ENCODE peak calls at places on chromosomes 4 and X, in five cellular contexts. U is cardiac fibroblast; T is naive thymus-derived CD4-positive, alpha-beta T cell; O is esophagus squamous epithelium; E is SJSA1. N is an unnamed sample.

GRCh38 chr4:39348371-39349265 is 17.5 kb downstream of the RFC1 start:
- DNase-seq in U (peak; percentile 34), T (no peak), O (no peak), E (peak; percentile 7), N (peak; percentile 23)

GRCh38 chr4:92234393-92235176 is 69.2 kb upstream of the GRID2 start:
- DNase-seq in U (peak; percentile 99), T (no peak), O (no peak), E (peak; percentile 84), N (peak; percentile 93)

GRCh38 chr4:162016991-162017390 is 146.8 kb downstream of the FSTL5 start:
- DNase-seq in U (no peak), T (no peak), O (no peak), E (no peak), N (no peak)

GRCh38 chr4:41281038-41281634 is 24.4 kb downstream of the UCHL1 start:
- DNase-seq in U (peak; percentile 88), T (peak; percentile 53), O (no peak), E (peak; percentile 46), N (peak; percentile 85)

GRCh38 chr4:13920111-13920875 is 292.8 kb upstream of the BOD1L1 start:
- DNase-seq in U (no peak), T (no peak), O (no peak), E (no peak), N (peak; percentile 58)

GRCh38 chrX:42783456-42783855 is 5.5 kb upstream of the PPP1R2C start:
- DNase-seq in U (no peak), T (no peak), O (no peak), E (no peak), N (peak; percentile 22)

GRCh38 chrX:136196691-136197155 is 49.4 kb downstream of the FHL1 start:
- DNase-seq in U (no peak), T (no peak), O (no peak), E (no peak), N (no peak)

GRCh38 chrX:12007881-12008280 is 130.4 kb upstream of the FRMPD4 start:
- DNase-seq in U (peak; percentile 86), T (no peak), O (no peak), E (peak; percentile 35), N (peak; percentile 71)

GRCh38 chr4:101019941-101020401 is 327.4 kb downstream of the PPP3CA start:
- DNase-seq in U (no peak), T (peak; percentile 33), O (no peak), E (peak; percentile 28), N (peak; percentile 37)

GRCh38 chrX:31036895-31037294 is 34.9 kb downstream of the FTHL17 start:
- DNase-seq in U (peak; percentile 66), T (no peak), O (no peak), E (peak; percentile 0), N (peak; percentile 52)

GRCh38 chrX:137563681-137564651 is 2.0 kb upstream of the ZIC3 start:
- DNase-seq in U (no peak), T (no peak), O (no peak), E (no peak), N (no peak)

GRCh38 chr4:123317211-123317610 is 79.4 kb upstream of the SPRY1 start:
- DNase-seq in U (no peak), T (no peak), O (no peak), E (no peak), N (no peak)

GRCh38 chr4:128542047-128542446 is 254.4 kb upstream of the PGRMC2 start:
- DNase-seq in U (no peak), T (no peak), O (no peak), E (no peak), N (no peak)

GRCh38 chrX:45232139-45232538 is 31.5 kb upstream of the DIPK2B start:
- DNase-seq in U (no peak), T (peak; percentile 50), O (no peak), E (no peak), N (no peak)

GRCh38 chr4:107734120-107734519 is 14.1 kb upstream of the PAPSS1 start:
- DNase-seq in U (no peak), T (no peak), O (no peak), E (no peak), N (peak; percentile 23)

GRCh38 chr4:56255820-56256219 is 131.5 kb downstream of the AASDH start:
- DNase-seq in U (peak; percentile 5), T (no peak), O (no peak), E (no peak), N (no peak)

GRCh38 chr4:179325181-179325580 is 1882.9 kb upstream of the AGA start:
- DNase-seq in U (no peak), T (no peak), O (no peak), E (no peak), N (no peak)

GRCh38 chr4:14254252-14254651 is 626.7 kb upstream of the BOD1L1 start:
- DNase-seq in U (peak; percentile 59), T (no peak), O (no peak), E (no peak), N (peak; percentile 28)

GRCh38 chr4:22203436-22204011 is 255.0 kb upstream of the KCNIP4 start:
- DNase-seq in U (peak; percentile 64), T (no peak), O (no peak), E (no peak), N (no peak)

GRCh38 chr4:88908521-88908920 is 148.5 kb downstream of the FAM13A start:
- DNase-seq in U (no peak), T (no peak), O (no peak), E (no peak), N (no peak)

GRCh38 chr4:23805381-23805780 is 84.5 kb downstream of the PPARGC1A start:
- DNase-seq in U (no peak), T (no peak), O (no peak), E (no peak), N (peak; percentile 67)

GRCh38 chr4:48047421-48047844 is 30.9 kb downstream of the NIPAL1 start:
- DNase-seq in U (no peak), T (peak; percentile 47), O (no peak), E (no peak), N (no peak)

GRCh38 chr4:16067515-16067914 is 16.3 kb downstream of the PROM1 start:
- DNase-seq in U (no peak), T (no peak), O (no peak), E (no peak), N (no peak)

GRCh38 chrX:130682990-130683389 is 220.0 kb downstream of the ENOX2 start:
- DNase-seq in U (peak; percentile 37), T (no peak), O (no peak), E (no peak), N (peak; percentile 56)

DNA sequence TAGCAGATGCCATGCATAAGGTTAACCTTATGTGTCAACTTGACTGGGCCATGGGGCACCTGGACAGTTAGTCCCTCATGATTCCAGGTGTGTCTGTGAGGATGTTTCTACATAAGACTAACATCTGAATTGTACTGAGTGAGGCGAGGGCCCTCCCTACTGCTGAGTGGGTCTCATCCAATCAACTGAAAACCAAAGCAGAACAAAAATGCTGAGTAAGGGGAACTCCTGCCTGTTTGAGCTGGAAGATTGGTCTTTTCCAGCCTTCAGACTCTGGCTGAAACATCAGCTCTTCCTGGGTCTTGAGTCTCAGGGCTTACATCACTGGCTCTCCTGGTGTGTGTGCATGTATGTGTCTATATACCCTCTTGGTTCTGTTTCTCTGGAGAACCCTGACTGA is 13.8 kb downstream of the NELFA start:
- DNase-seq in U (no peak), T (no peak), O (no peak), E (no peak), N (no peak)
- H3K4me3 ChIP-seq in U (no peak overlapping the region), T (no peak overlapping the region), O (no peak overlapping the region), E (no peak overlapping the region), N (no peak overlapping the region)

GRCh38 chr4:710916-711315 is 5.3 kb downstream of the PCGF3 start:
- DNase-seq in U (no peak), T (no peak), O (no peak), E (no peak), N (no peak)
- H3K4me3 ChIP-seq in U (no peak overlapping the region), T (no peak overlapping the region), O (no peak overlapping the region), E (no peak overlapping the region), N (no peak overlapping the region)

DNA sequence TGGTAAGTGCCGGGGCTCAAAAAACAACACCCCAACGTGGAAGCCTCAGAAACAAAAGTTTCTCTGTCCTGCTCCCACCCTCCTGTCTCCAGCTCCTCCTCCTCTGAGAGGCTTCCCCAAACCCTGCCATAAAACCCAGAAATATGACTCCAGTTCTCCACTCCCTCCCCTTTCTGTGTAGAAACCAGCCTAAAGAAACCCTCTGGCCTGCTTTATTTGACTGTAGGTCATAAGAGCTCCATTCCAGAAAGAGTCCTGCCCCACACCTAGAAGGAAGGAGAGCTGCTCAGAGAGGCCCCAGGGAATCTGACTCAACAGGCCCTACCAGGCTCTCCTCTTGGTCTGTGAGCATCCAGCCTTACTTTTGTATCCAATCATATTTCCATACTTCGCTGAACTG is 872 bp upstream of the S100P start:
- DNase-seq in U (no peak), T (no peak), O (no peak), E (no peak), N (no peak)
- H3K4me3 ChIP-seq in U (no peak overlapping the region), T (no peak overlapping the region), O (no peak overlapping the region), E (no peak overlapping the region), N (no peak overlapping the region)

DNA sequence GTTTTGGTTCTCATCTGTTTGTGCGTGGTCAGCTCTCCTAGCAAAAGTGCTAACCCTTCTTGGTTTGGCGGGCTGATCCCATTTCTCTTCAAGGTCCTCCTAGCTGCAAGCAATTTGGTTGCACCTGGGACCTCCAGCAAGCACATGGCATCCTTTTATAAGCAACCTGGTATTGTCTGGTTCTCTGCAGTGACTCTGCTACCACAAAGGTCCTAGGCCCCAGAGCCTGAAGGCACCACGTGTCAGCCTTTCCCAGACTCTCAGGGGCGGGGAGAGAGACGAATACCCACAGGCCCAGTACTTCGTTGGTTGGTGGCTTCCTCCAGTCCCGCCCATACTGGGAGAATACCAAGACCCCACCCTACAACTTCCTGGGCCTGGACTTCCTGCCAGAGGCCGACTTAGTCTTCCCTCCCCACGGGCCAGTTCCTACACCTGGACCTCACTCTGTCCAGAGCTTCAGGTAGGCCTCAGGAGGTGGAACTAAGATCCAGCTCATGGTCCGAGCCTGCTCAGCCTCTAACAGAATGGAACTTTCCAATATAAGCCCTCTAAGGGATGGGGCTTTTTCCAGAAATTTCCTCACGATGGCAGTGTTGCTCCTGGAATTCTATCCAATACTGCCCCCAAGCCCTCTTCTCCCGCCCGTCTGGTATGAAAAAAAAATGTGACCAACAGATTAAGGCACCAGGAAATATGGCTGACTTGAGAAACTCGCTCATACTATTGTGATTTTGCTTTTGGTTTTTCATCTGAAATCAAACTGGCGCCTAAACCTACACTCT is 192.5 kb upstream of the STK26 start:
- DNase-seq in U (peak; percentile 88), T (peak; percentile 83), O (no peak), E (peak; percentile 88), N (peak; percentile 89)
- H3K4me3 ChIP-seq in U (peak overlapping the region; percentile 51), T (peak overlapping the region; percentile 37), O (peak overlapping the region; percentile 55), E (peak overlapping the region; percentile 32), N (peak overlapping the region; percentile 70)

GRCh38 chr4:112361181-112361791 is 64.1 kb downstream of the ALPK1 start:
- DNase-seq in U (peak; percentile 25), T (no peak), O (no peak), E (no peak), N (no peak)
- H3K4me3 ChIP-seq in U (no peak overlapping the region), T (no peak overlapping the region), O (no peak overlapping the region), E (no peak overlapping the region), N (no peak overlapping the region)

N was measured in mesenchymal stem cell.